ENCODE peak calls at places on chromosomes 16 and 17, in six cellular contexts. L is PC-3; M is CD4-positive, CD25-positive, alpha-beta regulatory T cell; Z is uterus; T is effector memory CD4-positive, alpha-beta T cell; H is cardiac muscle cell. E is an unnamed sample.

GRCh38 chr16:4370570-4371480 is 823 bp upstream of the VASN start:
- DNase-seq in L (no peak), H (peak; percentile 99), Z (peak; percentile 76), T (no peak), M (no peak), E (no peak)

GRCh38 chr16:72066747-72067146 is 3.7 kb downstream of the HPR start:
- DNase-seq in M (peak; percentile 46), L (peak; percentile 42), H (peak; percentile 64), T (no peak), Z (no peak), E (peak; percentile 5)

GRCh38 chr17:78041401-78042179 is 83.1 kb downstream of the TNRC6C start:
- DNase-seq in H (peak; percentile 32), M (no peak), Z (no peak), T (no peak), L (peak; percentile 30), E (no peak)

GRCh38 chr16:64339052-64339770 is 782.7 kb downstream of the CDH11 start:
- DNase-seq in Z (no peak), M (no peak), L (peak; percentile 74), H (peak; percentile 24), T (no peak), E (no peak)

GRCh38 chr17:33039874-33040273 is 48.2 kb downstream of the SPACA3 start:
- DNase-seq in L (peak; percentile 41), Z (no peak), T (no peak), H (peak; percentile 84), M (no peak), E (no peak)

GRCh38 chr17:41420134-41420533 is 4.3 kb downstream of the KRT37 start:
- DNase-seq in M (no peak), H (no peak), L (peak; percentile 64), Z (no peak), T (no peak), E (no peak)

GRCh38 chr16:71807905-71808592 is 585 bp downstream of the AP1G1 start:
- DNase-seq in T (no peak), H (peak; percentile 11), Z (peak; percentile 26), L (no peak), M (no peak), E (no peak)

GRCh38 chr17:69900829-69901228 is 174.2 kb upstream of the KCNJ16 start:
- DNase-seq in Z (no peak), H (peak; percentile 8), T (no peak), L (no peak), M (no peak), E (no peak)

GRCh38 chr17:34306466-34306865 is 12.8 kb upstream of the CCL8 start:
- DNase-seq in L (peak; percentile 10), H (peak; percentile 88), Z (no peak), M (no peak), T (no peak), E (no peak)

GRCh38 chr16:75216127-75216526 is 2.7 kb upstream of the CTRB1 start:
- DNase-seq in Z (no peak), L (no peak), T (no peak), H (no peak), M (no peak), E (no peak)

GRCh38 chr17:57603978-57604377 is 141.1 kb downstream of the CCDC182 start:
- DNase-seq in H (no peak), Z (peak; percentile 26), M (peak; percentile 95), T (peak; percentile 29), L (no peak), E (peak; percentile 50)

GRCh38 chr17:78609198-78609597 is 32.0 kb upstream of the DNAH17 start:
- DNase-seq in L (no peak), H (no peak), M (no peak), Z (no peak), T (no peak), E (no peak)

GRCh38 chr16:79690159-79690558 is 89.6 kb upstream of the MAF start:
- DNase-seq in H (no peak), L (no peak), Z (no peak), M (no peak), T (no peak), E (no peak)

GRCh38 chr17:49734666-49735490 is 27.1 kb upstream of the SLC35B1 start:
- DNase-seq in T (no peak), H (no peak), L (no peak), Z (no peak), M (no peak), E (no peak)

GRCh38 chr16:85675528-85675927 is 13.2 kb downstream of the GINS2 start:
- DNase-seq in L (no peak), M (peak; percentile 20), Z (no peak), T (no peak), H (peak; percentile 55), E (no peak)

GRCh38 chr17:38893612-38894011 is 23.8 kb downstream of the LASP1 start:
- DNase-seq in H (peak; percentile 54), Z (no peak), L (no peak), M (no peak), T (no peak), E (peak; percentile 36)

GRCh38 chr16:48188449-48189102 is 32.8 kb upstream of the ABCC12 start:
- DNase-seq in H (peak; percentile 10), T (no peak), L (no peak), M (peak; percentile 61), Z (no peak), E (no peak)

GRCh38 chr17:67689534-67690177 is 28.1 kb upstream of the NOL11 start:
- DNase-seq in M (peak; percentile 74), H (peak; percentile 79), L (peak; percentile 86), T (no peak), Z (peak; percentile 54), E (peak; percentile 63)

GRCh38 chr16:1152651-1153259 is at the start of gene CACNA1H:
- DNase-seq in L (no peak), H (no peak), T (peak; percentile 30), M (peak; percentile 8), Z (peak; percentile 71), E (peak; percentile 61)

GRCh38 chr17:54527941-54528340 is 372.7 kb upstream of the TOM1L1 start:
- DNase-seq in T (no peak), M (no peak), L (no peak), Z (no peak), H (no peak), E (no peak)

GRCh38 chr17:17341452-17341851 is 38.3 kb downstream of the NT5M start:
- DNase-seq in M (no peak), H (no peak), T (no peak), L (no peak), Z (no peak), E (no peak)

GRCh38 chr16:77496934-77497333 is 62.1 kb upstream of the ADAMTS18 start:
- DNase-seq in M (no peak), T (no peak), H (no peak), L (no peak), Z (no peak), E (no peak)

GRCh38 chr16:87293990-87294389 is 23.2 kb downstream of the C16orf95 start:
- DNase-seq in Z (no peak), M (no peak), L (no peak), H (no peak), T (no peak), E (no peak)

GRCh38 chr16:54407596-54407995 is 121.0 kb upstream of the IRX3 start:
- DNase-seq in H (peak; percentile 59), Z (no peak), M (no peak), T (no peak), L (no peak), E (no peak)

GRCh38 chr17:78672880-78673371 is 95.7 kb upstream of the DNAH17 start:
- DNase-seq in Z (no peak), M (no peak), H (peak; percentile 16), L (no peak), T (no peak), E (no peak)

GRCh38 chr17:7294614-7295153 is at the start of gene YBX2:
- DNase-seq in L (peak; percentile 49), H (peak; percentile 25), Z (no peak), M (peak; percentile 75), T (peak; percentile 63), E (peak; percentile 62)

GRCh38 chr17:39926588-39927100 is 757 bp downstream of the ORMDL3 start:
- DNase-seq in L (peak; percentile 21), M (peak; percentile 89), T (peak; percentile 30), Z (peak; percentile 32), H (peak; percentile 69), E (peak; percentile 52)

GRCh38 chr17:81002409-81003361 is 11.0 kb downstream of the CHMP6 start:
- DNase-seq in H (peak; percentile 66), M (no peak), L (peak; percentile 65), Z (peak; percentile 71), T (no peak), E (no peak)

GRCh38 chr16:2026461-2027023 is at the start of gene NHERF2:
- DNase-seq in T (no peak), Z (no peak), L (peak; percentile 37), M (peak; percentile 27), H (peak; percentile 31), E (no peak)

GRCh38 chr16:10493276-10493675 is 87.1 kb downstream of the EMP2 start:
- DNase-seq in M (no peak), H (no peak), Z (no peak), L (no peak), T (no peak), E (no peak)
- H3K4me3 ChIP-seq in M (no peak overlapping the region), H (no peak overlapping the region), Z (no peak overlapping the region), L (no peak overlapping the region), T (no peak overlapping the region), E (no peak overlapping the region)

GRCh38 chr16:57646388-57647039 is 18.1 kb downstream of the ADGRG1 start:
- DNase-seq in M (no peak), H (no peak), T (no peak), L (no peak), Z (no peak), E (no peak)
- H3K27ac ChIP-seq in M (no peak overlapping the region), H (no peak overlapping the region), T (no peak overlapping the region), L (peak overlapping the region; percentile 54), Z (peak overlapping the region; percentile 63), E (no peak overlapping the region)

DNA sequence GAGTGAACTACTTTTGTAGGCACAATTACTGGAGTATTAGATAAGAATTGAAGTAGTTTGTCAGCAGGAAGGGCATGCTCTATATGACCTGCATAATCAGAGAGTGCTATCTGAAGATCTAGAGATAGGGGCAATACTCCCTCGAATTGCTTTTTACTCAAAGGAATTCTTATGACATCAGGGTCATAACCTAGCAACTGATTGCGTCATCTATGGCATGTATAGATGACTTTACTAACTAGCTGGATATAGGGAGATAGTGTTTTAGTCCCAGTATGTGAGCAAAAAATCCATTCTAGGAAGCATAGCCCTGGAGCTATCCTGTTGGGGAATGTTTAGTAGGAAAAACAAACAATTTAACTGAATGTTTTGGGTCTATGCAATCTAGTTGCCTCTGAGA is 109.5 kb upstream of the ZNF267 start:
- DNase-seq in Z (no peak), T (no peak), H (no peak), M (no peak), L (no peak), E (no peak)
- H3K9me3 ChIP-seq in Z (no peaks in the 10 kb centered on the region), T (peaks cover 40% of the 10 kb centered on the region), H (peaks cover 9% of the 10 kb centered on the region), M (peaks cover 69% of the 10 kb centered on the region), L (peaks cover 7% of the 10 kb centered on the region), E (peaks cover 49% of the 10 kb centered on the region)

DNA sequence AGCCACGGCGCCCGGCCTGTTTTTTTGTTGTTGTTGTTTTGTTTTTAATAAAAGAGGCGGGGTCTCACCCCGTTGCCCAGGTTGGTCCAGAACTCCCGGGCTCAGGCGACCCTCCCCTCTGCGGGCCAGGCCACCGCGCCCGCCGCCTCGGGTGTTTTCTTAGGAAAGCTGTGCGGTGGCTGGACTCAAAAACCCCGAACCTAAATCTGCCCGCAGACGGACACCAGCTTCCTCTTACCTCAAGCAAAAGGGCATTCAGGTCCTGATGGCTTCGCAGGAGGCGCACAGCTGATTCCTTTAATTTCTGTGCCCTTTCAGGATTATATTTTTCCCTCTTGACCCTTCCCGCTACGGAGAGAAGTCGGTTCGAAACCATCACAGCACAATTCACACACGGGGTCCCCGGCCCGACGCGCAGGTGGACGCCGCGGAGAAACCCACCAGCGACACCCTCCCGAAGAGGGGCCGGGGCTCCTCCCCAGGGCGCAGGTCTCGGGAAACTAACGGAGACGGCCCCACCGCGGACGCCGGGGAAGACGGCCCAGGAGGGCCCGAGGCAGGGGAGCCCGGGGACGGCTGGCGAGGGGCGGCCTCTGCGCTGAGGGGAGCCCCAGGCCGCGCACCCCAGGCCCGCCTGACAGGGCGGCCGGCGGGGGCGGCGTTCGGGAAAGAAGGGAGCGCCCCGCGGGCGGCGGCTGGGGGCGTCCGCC is 653 bp downstream of the FANCA start:
- DNase-seq in H (no peak), T (no peak), L (peak; percentile 15), Z (no peak), M (no peak), E (no peak)
- H3K4me3 ChIP-seq in H (peak overlapping the region; percentile 40), T (peak overlapping the region; percentile 44), L (peak overlapping the region; percentile 89), Z (peak overlapping the region; percentile 69), M (peak overlapping the region; percentile 37), E (no peak overlapping the region)